ENCODE peak calls at places on chromosome 20, in seven cellular contexts. One of them, this sample, is unnamed.

GRCh38 chr20:34579936-34580587 is 21.5 kb downstream of the MAP1LC3A start:
- DNase-seq in D341Med: no peak
- DNase-seq in effector CD4-positive, alpha-beta T cell: no peak
- DNase-seq in amygdala: no peak
- DNase-seq in LHCN-M2: peak
- DNase-seq in RWPE2: peak
- DNase-seq in NCI-H2171 treated with DMSO at 0.1 percent for 48 hours: no peak
- DNase-seq in this sample: no peak

GRCh38 chr20:51447097-51447764 is 95.3 kb downstream of the NFATC2 start:
- DNase-seq in RWPE2: peak
- DNase-seq in amygdala: no peak
- DNase-seq in NCI-H2171 treated with DMSO at 0.1 percent for 48 hours: no peak
- DNase-seq in D341Med: no peak
- DNase-seq in effector CD4-positive, alpha-beta T cell: no peak
- DNase-seq in LHCN-M2: peak
- DNase-seq in this sample: no peak

GRCh38 chr20:51938557-51939324 is 136.4 kb upstream of the SALL4 start:
- DNase-seq in LHCN-M2: no peak
- DNase-seq in amygdala: no peak
- DNase-seq in NCI-H2171 treated with DMSO at 0.1 percent for 48 hours: peak
- DNase-seq in effector CD4-positive, alpha-beta T cell: no peak
- DNase-seq in D341Med: no peak
- DNase-seq in RWPE2: no peak
- DNase-seq in this sample: no peak

GRCh38 chr20:57282691-57283361 is 16.4 kb upstream of the BMP7 start:
- DNase-seq in amygdala: peak
- DNase-seq in effector CD4-positive, alpha-beta T cell: no peak
- DNase-seq in D341Med: no peak
- DNase-seq in NCI-H2171 treated with DMSO at 0.1 percent for 48 hours: no peak
- DNase-seq in LHCN-M2: no peak
- DNase-seq in RWPE2: no peak
- DNase-seq in this sample: no peak

GRCh38 chr20:17059465-17059864 is 167.4 kb upstream of the PCSK2 start:
- DNase-seq in RWPE2: no peak
- DNase-seq in NCI-H2171 treated with DMSO at 0.1 percent for 48 hours: peak
- DNase-seq in amygdala: no peak
- DNase-seq in D341Med: no peak
- DNase-seq in effector CD4-positive, alpha-beta T cell: no peak
- DNase-seq in LHCN-M2: peak
- DNase-seq in this sample: no peak

GRCh38 chr20:45450097-45450818 is 19.3 kb upstream of the WFDC2 start:
- DNase-seq in effector CD4-positive, alpha-beta T cell: no peak
- DNase-seq in amygdala: no peak
- DNase-seq in NCI-H2171 treated with DMSO at 0.1 percent for 48 hours: peak
- DNase-seq in D341Med: peak
- DNase-seq in LHCN-M2: peak
- DNase-seq in RWPE2: no peak
- DNase-seq in this sample: no peak

GRCh38 chr20:64027981-64028685 is 7.8 kb upstream of the C20orf204 start:
- DNase-seq in LHCN-M2: no peak
- DNase-seq in D341Med: no peak
- DNase-seq in effector CD4-positive, alpha-beta T cell: no peak
- DNase-seq in NCI-H2171 treated with DMSO at 0.1 percent for 48 hours: no peak
- DNase-seq in amygdala: no peak
- DNase-seq in RWPE2: peak
- DNase-seq in this sample: no peak

GRCh38 chr20:54598351-54598750 is 123.0 kb downstream of the DOK5 start:
- DNase-seq in NCI-H2171 treated with DMSO at 0.1 percent for 48 hours: peak
- DNase-seq in amygdala: no peak
- DNase-seq in effector CD4-positive, alpha-beta T cell: no peak
- DNase-seq in LHCN-M2: no peak
- DNase-seq in RWPE2: no peak
- DNase-seq in D341Med: no peak
- DNase-seq in this sample: no peak